ENCODE peak calls at places on chromosomes 11 and 22, in six cellular contexts. One of them, this sample, is unnamed.

GRCh38 chr11:45289369-45289768 is 3.2 kb upstream of the SYT13 start:
- DNase-seq in kidney epithelial cell: peak; percentile 56
- DNase-seq in GM23248: peak; percentile 85
- DNase-seq in heart left ventricle: no peak
- DNase-seq in IMR-90: peak; percentile 65
- DNase-seq in thoracic aorta: no peak
- DNase-seq in this sample: no peak

GRCh38 chr11:5507586-5508305 is 2.0 kb downstream of the UBQLN3 start:
- DNase-seq in thoracic aorta: no peak
- DNase-seq in kidney epithelial cell: no peak
- DNase-seq in heart left ventricle: no peak
- DNase-seq in GM23248: no peak
- DNase-seq in IMR-90: no peak
- DNase-seq in this sample: no peak

GRCh38 chr22:39266398-39267030 is 21.7 kb upstream of the PDGFB start:
- DNase-seq in kidney epithelial cell: no peak
- DNase-seq in GM23248: peak; percentile 43
- DNase-seq in heart left ventricle: no peak
- DNase-seq in thoracic aorta: no peak
- DNase-seq in IMR-90: peak; percentile 64
- DNase-seq in this sample: no peak

GRCh38 chr11:109729761-109730160 is 307.8 kb downstream of the C11orf87 start:
- DNase-seq in thoracic aorta: no peak
- DNase-seq in kidney epithelial cell: no peak
- DNase-seq in GM23248: no peak
- DNase-seq in heart left ventricle: no peak
- DNase-seq in IMR-90: no peak
- DNase-seq in this sample: no peak

GRCh38 chr11:6307879-6308278 is 12.4 kb downstream of the CAVIN3 start:
- DNase-seq in thoracic aorta: no peak
- DNase-seq in IMR-90: peak; percentile 77
- DNase-seq in heart left ventricle: no peak
- DNase-seq in GM23248: peak; percentile 74
- DNase-seq in kidney epithelial cell: no peak
- DNase-seq in this sample: no peak

GRCh38 chr11:83033972-83034672 is 37.6 kb downstream of the RAB30 start:
- DNase-seq in GM23248: peak; percentile 93
- DNase-seq in heart left ventricle: peak; percentile 32
- DNase-seq in IMR-90: peak; percentile 71
- DNase-seq in thoracic aorta: no peak
- DNase-seq in kidney epithelial cell: no peak
- DNase-seq in this sample: no peak

GRCh38 chr22:47600791-47601400 is 838.4 kb downstream of the TBC1D22A start:
- DNase-seq in kidney epithelial cell: no peak
- DNase-seq in IMR-90: no peak
- DNase-seq in GM23248: no peak
- DNase-seq in thoracic aorta: no peak
- DNase-seq in heart left ventricle: no peak
- DNase-seq in this sample: no peak

GRCh38 chr11:117022526-117022925 is 75.7 kb downstream of the SIK3 start:
- DNase-seq in kidney epithelial cell: no peak
- DNase-seq in heart left ventricle: no peak
- DNase-seq in IMR-90: no peak
- DNase-seq in GM23248: no peak
- DNase-seq in thoracic aorta: no peak
- DNase-seq in this sample: no peak

GRCh38 chr22:32487021-32487420 is 12.4 kb downstream of the FBXO7 start:
- DNase-seq in heart left ventricle: no peak
- DNase-seq in kidney epithelial cell: no peak
- DNase-seq in thoracic aorta: no peak
- DNase-seq in GM23248: no peak
- DNase-seq in IMR-90: no peak
- DNase-seq in this sample: no peak

GRCh38 chr11:123179571-123179970 is 15.5 kb downstream of the CLMP start:
- DNase-seq in IMR-90: no peak
- DNase-seq in kidney epithelial cell: no peak
- DNase-seq in thoracic aorta: no peak
- DNase-seq in GM23248: no peak
- DNase-seq in heart left ventricle: no peak
- DNase-seq in this sample: no peak

GRCh38 chr11:81492923-81493445 is 1240.7 kb downstream of the FAM181B start:
- DNase-seq in thoracic aorta: no peak
- DNase-seq in heart left ventricle: no peak
- DNase-seq in kidney epithelial cell: no peak
- DNase-seq in IMR-90: no peak
- DNase-seq in GM23248: no peak
- DNase-seq in this sample: no peak

GRCh38 chr11:27618591-27618990 is 81.7 kb downstream of the BDNF start:
- DNase-seq in GM23248: peak; percentile 35
- DNase-seq in IMR-90: no peak
- DNase-seq in kidney epithelial cell: no peak
- DNase-seq in heart left ventricle: no peak
- DNase-seq in thoracic aorta: no peak
- DNase-seq in this sample: no peak

GRCh38 chr11:27621440-27622161 is 78.7 kb downstream of the BDNF start:
- DNase-seq in kidney epithelial cell: no peak
- DNase-seq in heart left ventricle: peak; percentile 18
- DNase-seq in thoracic aorta: no peak
- DNase-seq in GM23248: peak; percentile 68
- DNase-seq in IMR-90: peak; percentile 42
- DNase-seq in this sample: no peak

GRCh38 chr11:27619936-27620335 is 80.3 kb downstream of the BDNF start:
- DNase-seq in thoracic aorta: no peak
- DNase-seq in IMR-90: no peak
- DNase-seq in kidney epithelial cell: no peak
- DNase-seq in GM23248: no peak
- DNase-seq in heart left ventricle: no peak
- DNase-seq in this sample: no peak

GRCh38 chr11:27616711-27617110 is 83.5 kb downstream of the BDNF start:
- DNase-seq in IMR-90: no peak
- DNase-seq in kidney epithelial cell: no peak
- DNase-seq in GM23248: no peak
- DNase-seq in heart left ventricle: no peak
- DNase-seq in thoracic aorta: no peak
- DNase-seq in this sample: no peak

GRCh38 chr11:27619039-27619438 is 81.2 kb downstream of the BDNF start:
- DNase-seq in kidney epithelial cell: no peak
- DNase-seq in thoracic aorta: no peak
- DNase-seq in GM23248: peak; percentile 38
- DNase-seq in IMR-90: peak; percentile 33
- DNase-seq in heart left ventricle: no peak
- DNase-seq in this sample: no peak
- H3K36me3 ChIP-seq in kidney epithelial cell: no peaks in the 10 kb centered on the region
- H3K36me3 ChIP-seq in thoracic aorta: no peaks in the 10 kb centered on the region
- H3K36me3 ChIP-seq in GM23248: no peaks in the 10 kb centered on the region
- H3K36me3 ChIP-seq in IMR-90: no peaks in the 10 kb centered on the region
- H3K36me3 ChIP-seq in heart left ventricle: no peaks in the 10 kb centered on the region
- H3K36me3 ChIP-seq in this sample: no peaks in the 10 kb centered on the region

GRCh38 chr11:93736129-93736528 is 5.2 kb downstream of the TAF1D start:
- DNase-seq in kidney epithelial cell: no peak
- DNase-seq in heart left ventricle: no peak
- DNase-seq in thoracic aorta: no peak
- DNase-seq in GM23248: peak; percentile 43
- DNase-seq in IMR-90: peak; percentile 63
- DNase-seq in this sample: no peak

GRCh38 chr11:93735627-93736026 is 5.7 kb downstream of the TAF1D start:
- DNase-seq in kidney epithelial cell: no peak
- DNase-seq in thoracic aorta: no peak
- DNase-seq in IMR-90: no peak
- DNase-seq in GM23248: no peak
- DNase-seq in heart left ventricle: no peak
- DNase-seq in this sample: no peak

GRCh38 chr11:93732237-93732892 is 8.9 kb downstream of the TAF1D start:
- DNase-seq in kidney epithelial cell: no peak
- DNase-seq in heart left ventricle: no peak
- DNase-seq in GM23248: no peak
- DNase-seq in IMR-90: no peak
- DNase-seq in thoracic aorta: no peak
- DNase-seq in this sample: no peak

GRCh38 chr11:93734427-93735222 is 6.7 kb downstream of the TAF1D start:
- DNase-seq in heart left ventricle: no peak
- DNase-seq in IMR-90: no peak
- DNase-seq in kidney epithelial cell: no peak
- DNase-seq in thoracic aorta: no peak
- DNase-seq in GM23248: no peak
- DNase-seq in this sample: no peak

DNA sequence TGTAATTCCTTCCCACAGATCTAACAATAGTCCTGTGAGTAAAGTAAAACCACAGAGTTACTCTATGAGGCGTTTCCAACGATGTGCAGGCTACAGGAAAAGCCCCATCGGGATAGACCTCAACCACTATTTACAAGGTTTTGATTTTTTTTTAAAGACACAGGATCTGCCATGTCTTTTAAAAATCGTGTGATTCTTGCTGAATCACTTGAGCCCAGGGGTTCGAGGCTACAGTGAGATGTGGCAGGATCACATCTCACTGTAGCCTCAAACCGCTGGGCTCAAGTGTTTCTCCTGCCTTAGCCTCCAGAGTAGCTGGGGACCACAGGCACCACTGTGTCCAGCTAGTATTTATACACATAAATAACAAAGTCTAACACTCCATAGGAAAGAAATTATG is 7.8 kb downstream of the TAF1D start:
- DNase-seq in GM23248: no peak
- DNase-seq in kidney epithelial cell: no peak
- DNase-seq in IMR-90: no peak
- DNase-seq in heart left ventricle: no peak
- DNase-seq in thoracic aorta: no peak
- DNase-seq in this sample: no peak
- H3K36me3 ChIP-seq in GM23248: peaks cover 98% of the 10 kb centered on the region
- H3K36me3 ChIP-seq in kidney epithelial cell: peaks cover 1% of the 10 kb centered on the region
- H3K36me3 ChIP-seq in IMR-90: peaks cover 47% of the 10 kb centered on the region
- H3K36me3 ChIP-seq in heart left ventricle: peaks cover 100% of the 10 kb centered on the region
- H3K36me3 ChIP-seq in thoracic aorta: peaks cover 63% of the 10 kb centered on the region
- H3K36me3 ChIP-seq in this sample: peaks cover 52% of the 10 kb centered on the region

GRCh38 chr11:12226093-12226492 is 115.7 kb downstream of the MICAL2 start:
- DNase-seq in GM23248: no peak
- DNase-seq in heart left ventricle: no peak
- DNase-seq in kidney epithelial cell: no peak
- DNase-seq in IMR-90: no peak
- DNase-seq in thoracic aorta: no peak
- DNase-seq in this sample: no peak

GRCh38 chr11:12225046-12225739 is 114.8 kb downstream of the MICAL2 start:
- DNase-seq in IMR-90: no peak
- DNase-seq in thoracic aorta: no peak
- DNase-seq in heart left ventricle: no peak
- DNase-seq in GM23248: no peak
- DNase-seq in kidney epithelial cell: no peak
- DNase-seq in this sample: no peak

GRCh38 chr11:12222099-12222751 is 111.8 kb downstream of the MICAL2 start:
- DNase-seq in IMR-90: no peak
- DNase-seq in heart left ventricle: peak; percentile 76
- DNase-seq in GM23248: no peak
- DNase-seq in thoracic aorta: no peak
- DNase-seq in kidney epithelial cell: no peak
- DNase-seq in this sample: peak; percentile 70

GRCh38 chr11:12223771-12224536 is 113.6 kb downstream of the MICAL2 start:
- DNase-seq in kidney epithelial cell: no peak
- DNase-seq in IMR-90: peak; percentile 27
- DNase-seq in thoracic aorta: no peak
- DNase-seq in heart left ventricle: no peak
- DNase-seq in GM23248: no peak
- DNase-seq in this sample: peak; percentile 48

GRCh38 chr11:12224537-12224893 is 114.1 kb downstream of the MICAL2 start:
- DNase-seq in IMR-90: peak; percentile 94
- DNase-seq in thoracic aorta: peak; percentile 70
- DNase-seq in heart left ventricle: peak; percentile 80
- DNase-seq in GM23248: no peak
- DNase-seq in kidney epithelial cell: no peak
- DNase-seq in this sample: peak; percentile 71
- H3K36me3 ChIP-seq in IMR-90: peaks cover 67% of the 10 kb centered on the region
- H3K36me3 ChIP-seq in thoracic aorta: peaks cover 83% of the 10 kb centered on the region
- H3K36me3 ChIP-seq in heart left ventricle: peaks cover 76% of the 10 kb centered on the region
- H3K36me3 ChIP-seq in GM23248: peaks cover 33% of the 10 kb centered on the region
- H3K36me3 ChIP-seq in kidney epithelial cell: peaks cover 11% of the 10 kb centered on the region
- H3K36me3 ChIP-seq in this sample: peaks cover 18% of the 10 kb centered on the region

GRCh38 chr11:66651011-66651410 is 12.5 kb downstream of the RBM4 start:
- DNase-seq in IMR-90: peak; percentile 66
- DNase-seq in kidney epithelial cell: no peak
- DNase-seq in heart left ventricle: no peak
- DNase-seq in GM23248: peak; percentile 34
- DNase-seq in thoracic aorta: no peak
- DNase-seq in this sample: no peak
- H3K36me3 ChIP-seq in IMR-90: peaks cover 46% of the 10 kb centered on the region
- H3K36me3 ChIP-seq in kidney epithelial cell: peaks cover 1% of the 10 kb centered on the region
- H3K36me3 ChIP-seq in heart left ventricle: peaks cover 89% of the 10 kb centered on the region
- H3K36me3 ChIP-seq in GM23248: peaks cover 41% of the 10 kb centered on the region
- H3K36me3 ChIP-seq in thoracic aorta: peaks cover 25% of the 10 kb centered on the region
- H3K36me3 ChIP-seq in this sample: peaks cover 16% of the 10 kb centered on the region

This sample was measured in lung.